ENCODE peak calls at places on chromosome 4, in seven cellular contexts. One of them, this sample, is unnamed.
A peak's percentile ranks its signal among the peaks of the same experiment; 100 is the strongest.

GRCh38 chr4:8589831-8590545 is 2.6 kb upstream of the CPZ start:
- DNase-seq in K562: no peak
- DNase-seq in WTC11: no peak
- DNase-seq in A549: no peak
- DNase-seq in HepG2: no peak
- DNase-seq in IMR-90: peak; percentile 40
- DNase-seq in GM12878: no peak
- DNase-seq in this sample: peak; percentile 60

GRCh38 chr4:122845066-122845465 is 18.4 kb downstream of the FGF2 start:
- DNase-seq in K562: no peak
- DNase-seq in WTC11: no peak
- DNase-seq in A549: no peak
- DNase-seq in HepG2: no peak
- DNase-seq in IMR-90: peak; percentile 59
- DNase-seq in GM12878: no peak
- DNase-seq in this sample: no peak

GRCh38 chr4:115215935-115216334 is 102.5 kb upstream of the NDST4 start:
- DNase-seq in K562: no peak
- DNase-seq in WTC11: no peak
- DNase-seq in A549: no peak
- DNase-seq in HepG2: no peak
- DNase-seq in IMR-90: no peak
- DNase-seq in GM12878: no peak
- DNase-seq in this sample: no peak

GRCh38 chr4:154073107-154073817 is 284.4 kb upstream of the SFRP2 start:
- DNase-seq in K562: no peak
- DNase-seq in WTC11: no peak
- DNase-seq in A549: no peak
- DNase-seq in HepG2: no peak
- DNase-seq in IMR-90: no peak
- DNase-seq in GM12878: no peak
- DNase-seq in this sample: no peak

GRCh38 chr4:16196482-16197393 is 29.5 kb downstream of the TAPT1 start:
- DNase-seq in K562: no peak
- DNase-seq in WTC11: no peak
- DNase-seq in A549: peak; percentile 8
- DNase-seq in HepG2: peak; percentile 4
- DNase-seq in IMR-90: peak; percentile 65
- DNase-seq in GM12878: peak; percentile 21
- DNase-seq in this sample: no peak

GRCh38 chr4:101643201-101643600 is 147.3 kb upstream of the BANK1 start:
- DNase-seq in K562: no peak
- DNase-seq in WTC11: no peak
- DNase-seq in A549: no peak
- DNase-seq in HepG2: no peak
- DNase-seq in IMR-90: no peak
- DNase-seq in GM12878: no peak
- DNase-seq in this sample: no peak

GRCh38 chr4:113384600-113384999 is 335.1 kb downstream of the ANK2 start:
- DNase-seq in K562: no peak
- DNase-seq in WTC11: no peak
- DNase-seq in A549: no peak
- DNase-seq in HepG2: no peak
- DNase-seq in IMR-90: peak; percentile 81
- DNase-seq in GM12878: no peak
- DNase-seq in this sample: no peak

GRCh38 chr4:61395754-61396153 is 195.6 kb downstream of the ADGRL3 start:
- DNase-seq in K562: no peak
- DNase-seq in WTC11: no peak
- DNase-seq in A549: no peak
- DNase-seq in HepG2: no peak
- DNase-seq in IMR-90: no peak
- DNase-seq in GM12878: no peak
- DNase-seq in this sample: no peak

GRCh38 chr4:69322055-69322454 is 41.8 kb downstream of the UGT2B28 start:
- DNase-seq in K562: peak; percentile 3
- DNase-seq in WTC11: no peak
- DNase-seq in A549: no peak
- DNase-seq in HepG2: no peak
- DNase-seq in IMR-90: peak; percentile 0
- DNase-seq in GM12878: no peak
- DNase-seq in this sample: no peak

GRCh38 chr4:172481802-172482508 is 668.8 kb downstream of the GALNTL6 start:
- DNase-seq in K562: no peak
- DNase-seq in WTC11: no peak
- DNase-seq in A549: no peak
- DNase-seq in HepG2: no peak
- DNase-seq in IMR-90: no peak
- DNase-seq in GM12878: no peak
- DNase-seq in this sample: no peak

GRCh38 chr4:110196206-110196870 is 2.1 kb downstream of the ELOVL6 start:
- DNase-seq in K562: peak; percentile 72
- DNase-seq in WTC11: peak; percentile 83
- DNase-seq in A549: peak; percentile 6
- DNase-seq in HepG2: peak; percentile 41
- DNase-seq in IMR-90: peak; percentile 32
- DNase-seq in GM12878: no peak
- DNase-seq in this sample: peak; percentile 79

GRCh38 chr4:89434364-89434988 is 126.9 kb upstream of the GPRIN3 start:
- DNase-seq in K562: no peak
- DNase-seq in WTC11: no peak
- DNase-seq in A549: peak; percentile 6
- DNase-seq in HepG2: no peak
- DNase-seq in IMR-90: peak; percentile 35
- DNase-seq in GM12878: no peak
- DNase-seq in this sample: peak; percentile 34

GRCh38 chr4:111434581-111434980 is 710.7 kb upstream of the FAM241A start:
- DNase-seq in K562: no peak
- DNase-seq in WTC11: no peak
- DNase-seq in A549: no peak
- DNase-seq in HepG2: no peak
- DNase-seq in IMR-90: no peak
- DNase-seq in GM12878: no peak
- DNase-seq in this sample: no peak
- TF ChIP-seq USF2 in K562: no peak
- TF ChIP-seq USF2 in WTC11: no peak
- TF ChIP-seq USF2 in A549: no peak
- TF ChIP-seq USF2 in HepG2: no peak
- TF ChIP-seq USF2 in IMR-90: no peak
- TF ChIP-seq USF2 in GM12878: no peak
- TF ChIP-seq USF2 in this sample: no peak

GRCh38 chr4:152156448-152156847 is 379.4 kb downstream of the FBXW7 start:
- DNase-seq in K562: no peak
- DNase-seq in WTC11: no peak
- DNase-seq in A549: no peak
- DNase-seq in HepG2: peak; percentile 33
- DNase-seq in IMR-90: no peak
- DNase-seq in GM12878: no peak
- DNase-seq in this sample: no peak
- TF ChIP-seq USF2 in K562: no peak
- TF ChIP-seq USF2 in WTC11: no peak
- TF ChIP-seq USF2 in A549: no peak
- TF ChIP-seq USF2 in HepG2: no peak
- TF ChIP-seq USF2 in IMR-90: no peak
- TF ChIP-seq USF2 in GM12878: no peak
- TF ChIP-seq USF2 in this sample: no peak

DNA sequence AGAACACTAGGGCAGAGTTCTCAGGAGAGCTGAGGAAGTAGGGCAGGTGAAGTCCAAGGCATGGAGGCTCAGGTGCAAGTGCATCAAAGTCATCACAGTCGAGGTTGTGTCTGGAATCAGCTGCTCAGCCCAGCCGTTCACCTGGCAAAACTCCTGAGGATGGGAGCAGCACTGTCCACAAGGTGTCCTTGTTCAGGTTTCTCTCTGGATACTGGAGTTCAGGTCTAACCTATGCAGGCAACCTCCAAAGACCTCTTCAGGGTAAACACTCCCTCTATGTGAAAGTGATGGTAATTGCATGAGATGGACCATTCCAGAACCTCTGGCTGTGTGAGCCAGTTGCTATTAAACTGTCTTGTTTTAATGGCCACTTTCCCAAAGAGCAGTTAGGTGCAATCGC is 120.2 kb upstream of the PSAPL1 start:
- DNase-seq in K562: no peak
- DNase-seq in WTC11: no peak
- DNase-seq in A549: no peak
- DNase-seq in HepG2: peak; percentile 23
- DNase-seq in IMR-90: no peak
- DNase-seq in GM12878: no peak
- DNase-seq in this sample: no peak
- TF ChIP-seq USF2 in K562: no peak
- TF ChIP-seq USF2 in WTC11: no peak
- TF ChIP-seq USF2 in A549: no peak
- TF ChIP-seq USF2 in HepG2: no peak
- TF ChIP-seq USF2 in IMR-90: no peak
- TF ChIP-seq USF2 in GM12878: no peak
- TF ChIP-seq USF2 in this sample: no peak

DNA sequence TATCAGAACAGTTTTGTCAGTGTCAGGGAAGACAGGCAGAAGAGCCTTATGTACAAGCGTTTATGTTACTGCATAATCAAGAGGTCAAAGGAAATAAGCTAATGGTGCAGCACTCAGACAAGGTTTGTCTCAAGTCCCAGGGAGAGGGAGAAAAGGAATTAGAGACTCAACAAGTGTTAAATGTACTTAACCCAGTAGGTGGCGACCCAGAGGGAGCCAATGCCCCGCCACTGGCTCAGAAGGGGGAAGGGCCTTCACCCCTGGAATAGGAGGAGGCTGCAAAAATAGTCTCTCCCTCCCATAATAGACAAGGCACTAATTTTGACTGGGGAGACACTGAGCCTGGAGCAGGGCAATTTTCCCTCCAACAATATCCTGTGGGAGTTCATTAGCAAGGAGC is 14.1 kb upstream of the PAPSS1 start:
- DNase-seq in K562: peak; percentile 51
- DNase-seq in WTC11: peak; percentile 38
- DNase-seq in A549: no peak
- DNase-seq in HepG2: no peak
- DNase-seq in IMR-90: no peak
- DNase-seq in GM12878: no peak
- DNase-seq in this sample: peak; percentile 27
- TF ChIP-seq USF2 in K562: no peak
- TF ChIP-seq USF2 in WTC11: no peak
- TF ChIP-seq USF2 in A549: no peak
- TF ChIP-seq USF2 in HepG2: no peak
- TF ChIP-seq USF2 in IMR-90: no peak
- TF ChIP-seq USF2 in GM12878: no peak
- TF ChIP-seq USF2 in this sample: no peak